ENCODE peak calls at places on chromosomes 1 and 21, in nine cellular contexts. L is K562, R is GM23248, K is neuronal stem cell, W is fibroblast of lung, I is neural progenitor cell, X is H9, B is PC-3, F is endothelial cell of umbilical vein. C is an unnamed sample.

GRCh38 chr1:18997508-18997907 is 41.0 kb upstream of the IFFO2 start:
- DNase-seq in B (no peak), L (no peak), K (no peak), I (no peak), R (no peak), W (no peak), X (no peak), F (no peak), C (no peak)

GRCh38 chr1:184426278-184426674 is 39.4 kb downstream of the C1orf21 start:
- DNase-seq in W (no peak), F (no peak), X (peak; percentile 36), B (no peak), R (no peak), I (no peak), L (no peak), K (no peak), C (no peak)

GRCh38 chr1:76048194-76048593 is 26.4 kb upstream of the ST6GALNAC3 start:
- DNase-seq in K (no peak), B (no peak), F (no peak), R (no peak), L (no peak), I (no peak), X (no peak), W (no peak), C (no peak)

GRCh38 chr1:244833734-244834595 is 1.5 kb upstream of the COX20 start:
- DNase-seq in L (peak; percentile 64), W (peak; percentile 79), X (peak; percentile 66), B (peak; percentile 85), K (peak; percentile 45), R (peak; percentile 84), I (peak; percentile 65), F (peak; percentile 89), C (peak; percentile 44)

GRCh38 chr1:112359961-112360767 is 35.9 kb upstream of the CTTNBP2NL start:
- DNase-seq in F (peak; percentile 5), K (peak; percentile 38), R (peak; percentile 81), W (peak; percentile 83), L (no peak), X (peak; percentile 56), I (peak; percentile 69), B (no peak), C (peak; percentile 71)

GRCh38 chr1:106226550-106226949 is 829.9 kb upstream of the PRMT6 start:
- DNase-seq in L (no peak), F (no peak), I (no peak), K (no peak), B (no peak), W (no peak), R (no peak), X (no peak), C (no peak)

GRCh38 chr1:50959303-50959912 is 659 bp downstream of the FAF1 start:
- DNase-seq in F (peak; percentile 47), B (peak; percentile 42), R (peak; percentile 74), X (no peak), K (no peak), L (peak; percentile 34), I (no peak), W (peak; percentile 36), C (no peak)

GRCh38 chr1:211292411-211292810 is 33.2 kb downstream of the RCOR3 start:
- DNase-seq in B (no peak), R (no peak), K (no peak), W (no peak), F (no peak), L (no peak), X (no peak), I (no peak), C (no peak)

GRCh38 chr1:39795651-39796050 is 7.0 kb upstream of the BMP8B start:
- DNase-seq in R (no peak), X (no peak), W (no peak), B (no peak), K (no peak), I (no peak), L (peak; percentile 13), F (no peak), C (no peak)

GRCh38 chr1:25727819-25728286 is 72.1 kb upstream of the SELENON start:
- DNase-seq in F (peak; percentile 20), I (peak; percentile 58), R (peak; percentile 40), L (no peak), B (no peak), K (no peak), X (no peak), W (peak; percentile 27), C (no peak)

GRCh38 chr1:81183157-81183952 is 617.4 kb upstream of the ADGRL2 start:
- DNase-seq in I (no peak), B (no peak), W (peak; percentile 9), R (no peak), K (no peak), X (no peak), L (no peak), F (no peak), C (no peak)

GRCh38 chr1:204465469-204466415 is 28.9 kb downstream of the PIK3C2B start:
- DNase-seq in W (no peak), B (no peak), L (peak; percentile 60), K (no peak), X (no peak), F (peak; percentile 44), R (no peak), I (no peak), C (no peak)

GRCh38 chr1:92949937-92950817 is 11.1 kb downstream of the DIPK1A start:
- DNase-seq in X (no peak), K (no peak), I (peak; percentile 31), R (peak; percentile 88), L (no peak), B (peak; percentile 40), F (no peak), W (peak; percentile 49), C (no peak)

GRCh38 chr1:165153182-165153581 is 203.3 kb downstream of the LMX1A start:
- DNase-seq in B (no peak), L (no peak), I (no peak), F (no peak), K (no peak), R (no peak), X (no peak), W (no peak), C (no peak)

GRCh38 chr21:46507562-46507961 is 48.9 kb downstream of the DIP2A start:
- DNase-seq in K (no peak), L (no peak), F (no peak), W (no peak), I (no peak), X (no peak), B (no peak), R (no peak), C (no peak)

GRCh38 chr21:30990514-30991304 is 47.6 kb downstream of the KRTAP19-8 start:
- DNase-seq in F (no peak), X (no peak), B (peak; percentile 12), W (no peak), R (no peak), L (no peak), I (peak; percentile 5), K (no peak), C (no peak)

GRCh38 chr1:53316742-53317650 is 10.9 kb downstream of the LRP8 start:
- DNase-seq in B (no peak), R (no peak), X (no peak), L (peak; percentile 32), I (no peak), W (no peak), F (no peak), K (no peak), C (no peak)

GRCh38 chr1:76802094-76802493 is 65.2 kb upstream of the ST6GALNAC5 start:
- DNase-seq in R (no peak), L (no peak), F (no peak), B (no peak), K (no peak), X (no peak), W (no peak), I (no peak), C (no peak)

GRCh38 chr1:238139713-238140112 is 249.0 kb upstream of the ZP4 start:
- DNase-seq in R (no peak), X (no peak), B (peak; percentile 12), K (no peak), L (no peak), I (no peak), W (no peak), F (no peak), C (no peak)

GRCh38 chr1:117698398-117699160 is 92.7 kb downstream of the TENT5C start:
- DNase-seq in R (peak; percentile 60), K (no peak), I (no peak), X (no peak), B (no peak), F (no peak), W (no peak), L (peak; percentile 53), C (no peak)

GRCh38 chr1:117694543-117694942 is 88.7 kb downstream of the TENT5C start:
- DNase-seq in X (no peak), L (no peak), B (no peak), K (no peak), F (no peak), I (no peak), R (no peak), W (no peak), C (no peak)

GRCh38 chr1:117697220-117697781 is 91.5 kb downstream of the TENT5C start:
- DNase-seq in X (no peak), L (peak; percentile 45), R (peak; percentile 65), B (no peak), W (no peak), I (no peak), K (no peak), F (no peak), C (no peak)

GRCh38 chr1:117695796-117696505 is 90.1 kb downstream of the TENT5C start:
- DNase-seq in B (peak; percentile 59), F (peak; percentile 42), W (peak; percentile 74), L (peak; percentile 49), R (peak; percentile 98), K (no peak), I (no peak), X (peak; percentile 53), C (no peak)

GRCh38 chr1:117696567-117696966 is 90.7 kb downstream of the TENT5C start:
- DNase-seq in R (peak; percentile 75), X (no peak), L (no peak), I (no peak), F (no peak), W (peak; percentile 26), B (no peak), K (no peak), C (no peak)
- H3K27me3 ChIP-seq in R (no peaks in the 10 kb centered on the region), X (no peaks in the 10 kb centered on the region), L (no peaks in the 10 kb centered on the region), I (no peaks in the 10 kb centered on the region), F (peaks cover 11% of the 10 kb centered on the region), W (no peaks in the 10 kb centered on the region), B (no peaks in the 10 kb centered on the region), K (no peaks in the 10 kb centered on the region), C (no peaks in the 10 kb centered on the region)

GRCh38 chr1:176199707-176200106 is 7.4 kb downstream of the COP1 start:
- DNase-seq in R (no peak), X (no peak), W (no peak), K (no peak), I (no peak), L (no peak), F (no peak), B (no peak), C (no peak)
- H3K27ac ChIP-seq in R (no peak overlapping the region), X (no peak overlapping the region), W (no peak overlapping the region), K (no peak overlapping the region), I (no peak overlapping the region), L (no peak overlapping the region), F (no peak overlapping the region), B (no peak overlapping the region), C (no peak overlapping the region)

GRCh38 chr1:20551945-20552727 is at the start of gene FAM43B:
- DNase-seq in L (peak; percentile 57), I (peak; percentile 86), W (peak; percentile 23), F (peak; percentile 16), R (peak; percentile 61), K (peak; percentile 80), B (no peak), X (peak; percentile 77), C (no peak)
- H2AFZ ChIP-seq in L (peak within 1 kb of the TSS; percentile 48), I (peak within 1 kb of the TSS; percentile 78), W (no peak within 1 kb of the TSS), F (no peak within 1 kb of the TSS), R (peak within 1 kb of the TSS; percentile 47), K (peak within 1 kb of the TSS; percentile 86), B (peak within 1 kb of the TSS; percentile 30), X (no peak within 1 kb of the TSS), C (no peak within 1 kb of the TSS)

GRCh38 chr1:930633-931138 is 7.0 kb downstream of the SAMD11 start:
- DNase-seq in B (no peak), F (no peak), R (no peak), X (no peak), L (no peak), W (no peak), K (no peak), I (no peak), C (no peak)
- H3K27me3 ChIP-seq in B (peaks cover 32% of the 10 kb centered on the region), F (peaks cover 20% of the 10 kb centered on the region), R (no peaks in the 10 kb centered on the region), X (peaks cover 73% of the 10 kb centered on the region), L (peaks cover 43% of the 10 kb centered on the region), W (peaks cover 22% of the 10 kb centered on the region), K (peaks cover 41% of the 10 kb centered on the region), I (peaks cover 93% of the 10 kb centered on the region), C (peaks cover 32% of the 10 kb centered on the region)

C was measured in PC-9.